ENCODE peak calls at places on chromosomes 1 and 21, in ten cellular contexts. F, T, E, Q, M, Y, L, W, P and Z are unnamed samples.

GRCh38 chr21:43300496-43301423 is 126.2 kb downstream of the SIK1 start:
- DNase-seq in F (no peak), T (no peak), E (peak), Q (no peak), M (no peak), Y (peak), L (no peak), W (no peak), P (peak), Z (no peak)

GRCh38 chr1:1614204-1614953 is 921 bp upstream of the MIB2 start:
- DNase-seq in F (no peak), T (peak), E (no peak), Q (peak), M (peak), Y (peak), L (peak), W (no peak), P (no peak), Z (peak)

GRCh38 chr1:201229771-201230635 is 39.4 kb downstream of the IGFN1 start:
- DNase-seq in F (no peak), T (peak), E (peak), Q (peak), M (no peak), Y (no peak), L (no peak), W (peak), P (no peak), Z (no peak)

GRCh38 chr1:226497991-226498689 is 50.4 kb upstream of the STUM start:
- DNase-seq in F (no peak), T (no peak), E (no peak), Q (no peak), M (no peak), Y (no peak), L (no peak), W (no peak), P (no peak), Z (no peak)

GRCh38 chr1:40717960-40718359 is 26.5 kb downstream of the NFYC start:
- DNase-seq in F (no peak), T (no peak), E (no peak), Q (no peak), M (no peak), Y (no peak), L (no peak), W (no peak), P (no peak), Z (no peak)

GRCh38 chr1:88670462-88670861 is 13.6 kb upstream of the PKN2 start:
- DNase-seq in F (no peak), T (no peak), E (no peak), Q (no peak), M (no peak), Y (no peak), L (no peak), W (no peak), P (no peak), Z (no peak)

GRCh38 chr1:112706505-112707216 is at the start of gene RHOC:
- DNase-seq in F (no peak), T (peak), E (peak), Q (peak), M (peak), Y (peak), L (no peak), W (no peak), P (no peak), Z (peak)

GRCh38 chr1:58901008-58901407 is 117.2 kb upstream of the JUN start:
- DNase-seq in F (no peak), T (no peak), E (no peak), Q (peak), M (no peak), Y (no peak), L (no peak), W (no peak), P (no peak), Z (no peak)

GRCh38 chr1:19374402-19374801 is 62.3 kb downstream of the SLC66A1 start:
- DNase-seq in F (no peak), T (peak), E (no peak), Q (no peak), M (no peak), Y (no peak), L (no peak), W (no peak), P (no peak), Z (no peak)

GRCh38 chr21:44547656-44548331 is 3.5 kb downstream of the KRTAP10-2 start:
- DNase-seq in F (no peak), T (no peak), E (no peak), Q (no peak), M (no peak), Y (peak), L (no peak), W (no peak), P (no peak), Z (no peak)

GRCh38 chr1:32336963-32337675 is 1.1 kb upstream of the MARCKSL1 start:
- DNase-seq in F (no peak), T (no peak), E (no peak), Q (peak), M (peak), Y (peak), L (peak), W (no peak), P (no peak), Z (peak)

GRCh38 chr1:223393275-223394214 is at the start of gene CCDC185:
- DNase-seq in F (no peak), T (no peak), E (peak), Q (no peak), M (peak), Y (peak), L (no peak), W (no peak), P (no peak), Z (no peak)

GRCh38 chr1:18108313-18109057 is 887 bp downstream of the IGSF21 start:
- DNase-seq in F (no peak), T (no peak), E (no peak), Q (no peak), M (no peak), Y (no peak), L (no peak), W (no peak), P (no peak), Z (no peak)

GRCh38 chr1:191163621-191164020 is 686.0 kb upstream of the BRINP3 start:
- DNase-seq in F (no peak), T (no peak), E (no peak), Q (no peak), M (no peak), Y (no peak), L (no peak), W (no peak), P (no peak), Z (no peak)

GRCh38 chr1:215082532-215083407 is at the start of gene KCNK2:
- DNase-seq in F (no peak), T (peak), E (peak), Q (peak), M (peak), Y (peak), L (no peak), W (no peak), P (peak), Z (no peak)

GRCh38 chr21:29258626-29259335 is 39.9 kb upstream of the BACH1 start:
- DNase-seq in F (no peak), T (no peak), E (peak), Q (peak), M (no peak), Y (no peak), L (no peak), W (no peak), P (no peak), Z (no peak)

GRCh38 chr1:75208862-75209261 is 74.7 kb downstream of the LHX8 start:
- DNase-seq in F (no peak), T (no peak), E (no peak), Q (no peak), M (no peak), Y (no peak), L (no peak), W (no peak), P (no peak), Z (no peak)

GRCh38 chr1:16111771-16112557 is 38.5 kb upstream of the FAM131C start:
- DNase-seq in F (no peak), T (peak), E (no peak), Q (no peak), M (peak), Y (no peak), L (no peak), W (no peak), P (no peak), Z (no peak)

GRCh38 chr1:65470766-65471165 is 50.3 kb downstream of the LEPR start:
- DNase-seq in F (no peak), T (no peak), E (no peak), Q (no peak), M (no peak), Y (no peak), L (no peak), W (no peak), P (no peak), Z (no peak)

GRCh38 chr1:9714257-9714718 is 62.8 kb downstream of the PIK3CD start:
- DNase-seq in F (no peak), T (no peak), E (peak), Q (no peak), M (no peak), Y (no peak), L (no peak), W (no peak), P (no peak), Z (no peak)

GRCh38 chr1:243837907-243838546 is 12.0 kb downstream of the AKT3 start:
- DNase-seq in F (no peak), T (no peak), E (no peak), Q (no peak), M (no peak), Y (no peak), L (no peak), W (no peak), P (no peak), Z (no peak)

GRCh38 chr1:193520472-193520871 is 334.1 kb upstream of the B3GALT2 start:
- DNase-seq in F (no peak), T (no peak), E (no peak), Q (peak), M (no peak), Y (no peak), L (no peak), W (no peak), P (no peak), Z (no peak)

DNA sequence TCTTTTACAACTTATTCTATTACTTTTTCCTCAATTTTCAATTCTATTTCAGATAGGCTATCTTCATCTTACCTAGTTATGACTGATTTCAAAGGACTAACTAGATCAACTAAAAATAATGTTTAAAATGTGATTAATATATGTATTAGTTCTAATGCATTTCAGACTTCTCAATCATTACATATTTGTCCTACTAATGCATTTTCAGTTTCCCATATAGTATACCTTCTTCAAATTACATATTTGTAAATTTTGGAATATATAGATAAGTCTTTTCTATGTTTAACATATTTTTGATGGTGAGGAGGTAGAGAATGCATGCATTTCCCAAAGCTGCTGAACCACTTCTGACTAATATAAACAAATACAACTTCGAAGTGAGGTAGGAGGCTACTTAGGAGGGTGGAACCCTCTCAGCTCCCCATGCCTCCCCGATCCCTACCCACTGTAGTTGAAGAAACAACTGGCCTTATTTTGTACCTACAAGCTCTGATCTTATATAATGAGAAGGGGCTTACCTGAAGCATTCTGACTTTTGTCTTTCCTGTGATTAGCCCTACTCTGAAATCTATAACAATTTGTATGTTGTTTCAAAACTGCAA is 1.7 kb downstream of the TRMT1L start:
- DNase-seq in F (no peak), T (peak), E (no peak), Q (peak), M (no peak), Y (no peak), L (no peak), W (no peak), P (no peak), Z (no peak)
- H3K27ac ChIP-seq in F (peak), T (peak), E (no peak), Q (no peak), M (no peak), Y (peak), L (peak), W (no peak), P (peak), Z (peak)

DNA sequence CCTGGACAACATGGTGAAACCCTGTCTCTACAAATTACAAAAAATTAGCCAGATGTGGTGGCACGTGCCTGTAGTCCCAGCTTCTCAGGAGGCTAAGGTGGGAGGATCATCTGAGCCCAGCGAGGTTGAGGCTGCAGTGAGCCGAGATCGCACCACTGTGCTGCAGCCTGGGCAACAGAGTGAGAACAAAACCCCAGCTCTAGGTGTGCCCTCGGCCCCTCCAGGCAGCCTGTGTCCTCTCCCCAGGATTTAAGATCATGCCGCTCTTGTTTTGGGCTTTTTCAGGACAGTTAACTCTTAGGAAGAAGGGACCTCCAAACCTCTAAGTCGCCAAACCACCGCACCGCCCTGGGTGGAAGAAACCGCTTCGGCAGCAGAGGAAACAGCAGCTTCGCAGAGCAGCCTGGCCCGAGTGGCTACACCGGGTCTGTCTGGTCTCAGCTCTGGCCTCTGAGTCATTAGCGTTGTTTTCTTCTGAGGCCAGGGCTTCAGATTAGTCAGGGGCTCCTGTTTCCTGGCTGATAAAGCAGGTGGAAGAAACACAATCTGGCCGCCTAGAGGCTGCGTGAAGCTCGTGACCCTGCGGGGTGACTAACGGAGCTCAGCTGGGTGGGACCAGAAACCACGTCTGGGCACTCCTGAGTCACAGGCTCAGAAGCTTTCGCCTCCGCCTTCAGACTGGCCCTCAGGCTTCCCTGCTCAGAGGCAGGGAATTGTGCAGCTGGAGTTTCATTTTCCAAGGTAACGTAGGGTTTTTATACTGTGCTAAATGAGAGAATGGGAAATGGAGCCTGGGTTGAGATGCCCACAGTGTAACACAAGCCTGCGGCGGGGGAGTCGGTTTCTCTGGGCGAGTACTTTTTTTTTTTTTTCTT is 44.7 kb downstream of the CHAF1B start:
- DNase-seq in F (peak), T (peak), E (peak), Q (peak), M (peak), Y (peak), L (peak), W (peak), P (peak), Z (peak)
- H3K27ac ChIP-seq in F (peak), T (peak), E (peak), Q (peak), M (no peak), Y (peak), L (no peak), W (peak), P (peak), Z (peak)

GRCh38 chr1:205446828-205447227 is 9.0 kb downstream of the BLACAT1 start:
- DNase-seq in F (no peak), T (no peak), E (no peak), Q (no peak), M (no peak), Y (no peak), L (no peak), W (no peak), P (no peak), Z (no peak)

GRCh38 chr1:205445653-205445955 is 10.2 kb downstream of the BLACAT1 start:
- DNase-seq in F (no peak), T (no peak), E (no peak), Q (no peak), M (no peak), Y (no peak), L (no peak), W (no peak), P (no peak), Z (no peak)

GRCh38 chr1:205444300-205444930 is 11.4 kb downstream of the BLACAT1 start:
- DNase-seq in F (no peak), T (no peak), E (no peak), Q (no peak), M (no peak), Y (no peak), L (no peak), W (no peak), P (no peak), Z (no peak)

GRCh38 chr1:205443585-205444299 is 12.1 kb downstream of the BLACAT1 start:
- DNase-seq in F (no peak), T (no peak), E (no peak), Q (no peak), M (peak), Y (no peak), L (no peak), W (no peak), P (no peak), Z (no peak)

GRCh38 chr1:205444931-205445652 is 10.8 kb downstream of the BLACAT1 start:
- DNase-seq in F (peak), T (no peak), E (no peak), Q (no peak), M (peak), Y (no peak), L (no peak), W (no peak), P (peak), Z (no peak)
- H3K27ac ChIP-seq in F (no peak), T (no peak), E (peak), Q (no peak), M (no peak), Y (no peak), L (no peak), W (no peak), P (no peak), Z (no peak)

GRCh38 chr1:44238651-44239050 is 25.4 kb downstream of the DMAP1 start:
- DNase-seq in F (no peak), T (no peak), E (no peak), Q (no peak), M (no peak), Y (no peak), L (no peak), W (no peak), P (no peak), Z (no peak)
- H3K27ac ChIP-seq in F (peak), T (peak), E (no peak), Q (no peak), M (no peak), Y (no peak), L (no peak), W (no peak), P (no peak), Z (no peak)

DNA sequence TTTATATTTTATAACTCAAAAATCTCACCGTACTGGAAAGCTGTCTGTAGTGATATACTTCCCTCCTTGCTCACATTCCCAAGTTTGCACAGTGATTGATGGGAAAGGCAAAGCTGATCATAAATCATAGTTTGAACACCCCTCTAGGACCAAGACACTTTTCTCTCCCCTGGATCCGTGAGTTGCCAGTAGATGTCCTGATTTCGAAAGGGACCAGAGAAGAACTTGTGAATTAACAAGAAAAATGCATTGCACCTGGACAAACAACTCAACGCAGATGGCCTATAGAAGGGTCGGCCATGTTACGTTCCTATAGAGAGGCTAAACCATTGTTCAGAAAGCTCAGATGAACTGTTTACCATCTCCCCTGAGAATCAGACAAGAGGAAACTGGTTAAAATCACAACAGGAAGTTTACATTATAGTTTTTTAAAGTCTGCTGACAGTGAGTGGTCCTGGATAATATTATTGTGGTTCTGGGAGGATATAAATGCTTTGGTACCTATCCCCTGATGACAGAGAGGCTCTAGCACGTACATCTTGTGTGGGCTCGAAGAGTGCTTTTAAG is 124.0 kb upstream of the SLC45A1 start:
- DNase-seq in F (no peak), T (no peak), E (no peak), Q (no peak), M (no peak), Y (no peak), L (no peak), W (no peak), P (no peak), Z (peak)
- H3K27ac ChIP-seq in F (peak), T (peak), E (no peak), Q (peak), M (no peak), Y (no peak), L (no peak), W (peak), P (no peak), Z (no peak)

GRCh38 chr1:47697616-47698335 is 259.9 kb downstream of the FOXD2 start:
- DNase-seq in F (no peak), T (peak), E (no peak), Q (no peak), M (no peak), Y (peak), L (no peak), W (no peak), P (no peak), Z (no peak)
- H3K27ac ChIP-seq in F (no peak), T (peak), E (no peak), Q (no peak), M (no peak), Y (no peak), L (no peak), W (no peak), P (peak), Z (no peak)

DNA sequence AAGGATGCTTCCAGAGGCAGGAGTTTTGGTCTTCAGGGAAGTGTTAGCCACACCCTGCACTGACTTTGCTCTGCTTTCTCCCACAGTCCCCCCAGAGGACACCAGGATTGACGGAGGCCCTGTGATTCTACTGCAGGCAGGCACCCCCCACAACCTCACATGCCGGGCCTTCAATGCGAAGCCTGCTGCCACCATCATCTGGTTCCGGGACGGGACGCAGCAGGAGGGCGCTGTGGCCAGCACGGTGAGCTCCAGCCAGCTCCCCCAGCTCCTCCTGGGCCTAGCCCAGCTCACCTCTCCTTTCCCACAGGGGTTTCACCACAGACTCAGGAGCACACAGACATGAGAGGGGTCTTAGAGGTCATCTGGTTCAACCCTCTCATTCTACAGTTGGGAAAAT is 90.9 kb downstream of the KIRREL1 start:
- DNase-seq in F (no peak), T (no peak), E (no peak), Q (no peak), M (no peak), Y (peak), L (no peak), W (no peak), P (no peak), Z (no peak)
- H3K27ac ChIP-seq in F (no peak), T (no peak), E (peak), Q (no peak), M (no peak), Y (no peak), L (no peak), W (no peak), P (no peak), Z (no peak)

GRCh38 chr1:233719626-233720334 is 105.9 kb downstream of the KCNK1 start:
- DNase-seq in F (no peak), T (peak), E (no peak), Q (no peak), M (no peak), Y (no peak), L (no peak), W (no peak), P (no peak), Z (no peak)
- H3K27ac ChIP-seq in F (no peak), T (no peak), E (peak), Q (no peak), M (no peak), Y (no peak), L (no peak), W (no peak), P (no peak), Z (peak)

DNA sequence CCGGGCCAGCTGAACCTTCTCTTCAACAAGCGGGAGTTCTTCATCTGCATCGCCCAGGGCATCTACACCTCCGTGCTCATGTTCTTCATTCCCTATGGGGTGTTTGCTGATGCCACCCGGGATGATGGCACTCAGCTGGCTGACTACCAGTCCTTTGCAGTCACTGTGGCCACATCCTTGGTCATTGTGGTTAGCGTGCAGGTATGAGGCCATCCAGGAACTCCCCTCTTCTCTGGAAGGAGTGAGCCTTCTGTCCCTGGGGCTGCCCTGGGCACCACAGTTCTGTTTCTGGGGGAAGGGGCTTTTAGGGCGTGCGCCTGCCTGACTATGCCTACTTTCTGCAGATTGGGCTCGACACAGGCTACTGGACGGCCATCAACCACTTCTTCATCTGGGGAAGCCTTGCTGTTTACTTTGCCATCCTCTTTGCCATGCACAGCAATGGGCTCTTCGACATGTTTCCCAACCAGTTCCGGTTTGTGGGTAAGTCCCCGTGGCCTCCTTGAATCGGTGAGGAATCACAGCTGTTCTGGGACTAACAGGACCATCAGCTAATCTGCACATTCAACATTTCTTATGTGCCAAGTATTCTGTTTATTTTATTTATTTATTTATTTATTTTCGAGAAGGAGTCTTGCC is 21.1 kb downstream of the ATP8B2 start:
- DNase-seq in F (no peak), T (no peak), E (no peak), Q (no peak), M (no peak), Y (no peak), L (peak), W (no peak), P (no peak), Z (no peak)
- H3K27ac ChIP-seq in F (no peak), T (no peak), E (peak), Q (no peak), M (no peak), Y (no peak), L (peak), W (no peak), P (no peak), Z (no peak)